ENCODE peak calls at places on chromosomes 2 and 18, in four cellular contexts. P is stomach, L is GM12892, T is GM12891. X is an unnamed sample.

GRCh38 chr18:78596794-78597193 is 382.8 kb upstream of the SALL3 start:
- DNase-seq in P (no peak), L (no peak), T (no peak), X (no peak)

GRCh38 chr18:50982802-50983179 is 15.0 kb downstream of the ELAC1 start:
- DNase-seq in P (no peak), L (no peak), T (no peak), X (peak)

GRCh38 chr2:224101820-224102630 is 62.9 kb upstream of the SERPINE2 start:
- DNase-seq in P (no peak), L (no peak), T (no peak), X (no peak)

GRCh38 chr18:68764016-68764415 is 33.9 kb upstream of the CCDC102B start:
- DNase-seq in P (no peak), L (no peak), T (no peak), X (no peak)

GRCh38 chr2:16568998-16569397 is 96.6 kb downstream of the CYRIA start:
- DNase-seq in P (no peak), L (no peak), T (no peak), X (no peak)

GRCh38 chr2:191895743-191896142 is 48.9 kb upstream of the CAVIN2 start:
- DNase-seq in P (no peak), L (no peak), T (no peak), X (no peak)

GRCh38 chr2:132651115-132652099 is 18.6 kb downstream of the LYPD1 start:
- DNase-seq in P (no peak), L (no peak), T (no peak), X (no peak)

GRCh38 chr2:176446718-176447414 is 177.6 kb downstream of the MTX2 start:
- DNase-seq in P (no peak), L (no peak), T (no peak), X (no peak)

GRCh38 chr2:230941202-230942180 is 16.4 kb upstream of the GPR55 start:
- DNase-seq in P (peak), L (no peak), T (no peak), X (no peak)

GRCh38 chr18:657998-658946 is 819 bp downstream of the TYMS start:
- DNase-seq in P (peak), L (peak), T (peak), X (peak)
- TF ChIP-seq POLR2AphosphoS5 in P (peak), L (peak), T (peak), X (peak)

GRCh38 chr2:202376460-202377307 is 557 bp downstream of the BMPR2 start:
- DNase-seq in P (no peak), L (no peak), T (no peak), X (peak)

GRCh38 chr2:202377308-202377736 is 1.2 kb downstream of the BMPR2 start:
- DNase-seq in P (peak), L (no peak), T (no peak), X (peak)

GRCh38 chr2:202375006-202375610 is 1.0 kb upstream of the BMPR2 start:
- DNase-seq in P (peak), L (peak), T (no peak), X (peak)

GRCh38 chr2:202378001-202378400 is 1.9 kb downstream of the BMPR2 start:
- DNase-seq in P (no peak), L (no peak), T (no peak), X (no peak)

DNA sequence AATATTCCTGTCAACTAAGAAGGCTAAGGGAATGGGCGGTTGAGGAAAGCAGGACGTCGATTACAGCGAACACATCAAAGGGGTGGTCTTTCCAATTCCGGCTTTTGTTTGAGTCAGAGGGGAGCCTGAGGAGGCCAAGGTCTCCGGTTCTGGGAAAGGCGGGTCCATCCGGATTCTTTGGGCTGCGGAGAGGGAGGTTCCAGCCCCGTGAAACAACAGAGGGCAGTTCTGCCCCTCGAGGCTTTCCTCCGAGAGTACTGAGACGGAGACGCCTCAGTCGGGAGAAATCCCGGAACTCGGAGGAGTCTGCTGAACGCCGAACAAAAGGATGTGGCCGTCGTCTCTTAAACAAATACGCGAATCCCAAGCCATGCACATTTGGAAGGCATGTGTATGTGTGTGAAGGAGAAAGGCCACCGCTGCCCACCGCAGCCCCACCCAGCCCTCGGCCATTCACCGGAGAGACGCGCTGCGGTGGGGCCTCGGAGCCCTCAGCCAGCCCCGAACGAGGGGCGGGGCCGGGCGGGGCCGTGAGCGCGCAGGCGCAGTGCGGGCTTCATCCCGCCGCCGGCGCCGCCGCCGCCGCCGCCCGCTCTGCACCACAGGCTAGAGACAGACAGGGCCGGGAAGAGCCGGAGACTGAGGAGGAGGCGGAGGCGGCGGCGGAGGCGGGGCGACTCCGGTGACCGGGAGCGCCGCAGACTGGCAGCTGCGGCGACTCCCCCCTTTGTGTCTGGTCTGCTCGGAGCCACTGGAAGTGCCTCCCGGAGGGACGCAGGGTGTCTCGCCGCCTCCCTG is at the start of gene BMPR2:
- DNase-seq in P (peak), L (peak), T (peak), X (peak)
- TF ChIP-seq POLR2A in P (peak), L (peak), T (peak), X (peak)

GRCh38 chr2:42314892-42315468 is 46.0 kb downstream of the COX7A2L start:
- DNase-seq in P (no peak), L (no peak), T (no peak), X (no peak)
- TF ChIP-seq POLR2AphosphoS5 in P (no peak), L (no peak), T (no peak), X (no peak)

GRCh38 chr2:215465246-215465645 is 29.4 kb upstream of the FN1 start:
- DNase-seq in P (no peak), L (no peak), T (no peak), X (no peak)

GRCh38 chr2:215466097-215466909 is 30.4 kb upstream of the FN1 start:
- DNase-seq in P (no peak), L (no peak), T (no peak), X (no peak)

GRCh38 chr2:215461836-215462532 is 26.1 kb upstream of the FN1 start:
- DNase-seq in P (no peak), L (no peak), T (no peak), X (no peak)

GRCh38 chr2:215460682-215461081 is 24.8 kb upstream of the FN1 start:
- DNase-seq in P (no peak), L (no peak), T (no peak), X (no peak)
- TF ChIP-seq POLR2A in P (no peak), L (no peak), T (no peak), X (no peak)

GRCh38 chr2:15293262-15293937 is 267.7 kb downstream of the NBAS start:
- DNase-seq in P (no peak), L (no peak), T (no peak), X (no peak)
- TF ChIP-seq POLR2AphosphoS5 in P (no peak), L (no peak), T (no peak), X (no peak)

GRCh38 chr2:3578987-3579386 is 3.9 kb downstream of the RPS7 start:
- DNase-seq in P (no peak), L (no peak), T (no peak), X (no peak)
- TF ChIP-seq POLR2A in P (no peak), L (no peak), T (no peak), X (no peak)

GRCh38 chr2:95076705-95077520 is 44.7 kb downstream of the MRPS5 start:
- DNase-seq in P (peak), L (peak), T (peak), X (peak)
- TF ChIP-seq POLR2AphosphoS5 in P (no peak), L (no peak), T (no peak), X (no peak)

GRCh38 chr2:148553332-148553887 is 91.1 kb upstream of the EPC2 start:
- DNase-seq in P (no peak), L (no peak), T (no peak), X (no peak)

GRCh38 chr2:148555622-148556294 is 88.8 kb upstream of the EPC2 start:
- DNase-seq in P (no peak), L (no peak), T (no peak), X (no peak)

GRCh38 chr2:148557844-148558436 is 86.6 kb upstream of the EPC2 start:
- DNase-seq in P (no peak), L (peak), T (no peak), X (no peak)

GRCh38 chr2:148552675-148553331 is 91.7 kb upstream of the EPC2 start:
- DNase-seq in P (no peak), L (no peak), T (no peak), X (no peak)

GRCh38 chr2:148554459-148555247 is 89.9 kb upstream of the EPC2 start:
- DNase-seq in P (no peak), L (no peak), T (no peak), X (no peak)
- TF ChIP-seq POLR2A in P (no peak), L (no peak), T (no peak), X (no peak)

GRCh38 chr2:64751286-64752260 is 97.9 kb upstream of the SERTAD2 start:
- DNase-seq in P (peak), L (peak), T (peak), X (peak)
- TF ChIP-seq POLR2AphosphoS5 in P (peak), L (no peak), T (no peak), X (peak)

GRCh38 chr2:71224457-71224856 is 2.4 kb downstream of the PAIP2B start:
- DNase-seq in P (no peak), L (no peak), T (no peak), X (no peak)

GRCh38 chr2:71223767-71224333 is 3.1 kb downstream of the PAIP2B start:
- DNase-seq in P (peak), L (no peak), T (no peak), X (peak)

GRCh38 chr2:71224935-71225334 is 2.0 kb downstream of the PAIP2B start:
- DNase-seq in P (no peak), L (no peak), T (no peak), X (no peak)

GRCh38 chr2:71226391-71226964 is 425 bp downstream of the PAIP2B start:
- DNase-seq in P (peak), L (no peak), T (peak), X (peak)

GRCh38 chr2:71226965-71227560 is at the start of gene PAIP2B:
- DNase-seq in P (peak), L (peak), T (peak), X (peak)
- TF ChIP-seq POLR2A in P (peak), L (no peak), T (no peak), X (peak)